ENCODE peak calls at places on chromosomes 6 and 20, in six cellular contexts. One of them, this sample, is unnamed.

GRCh38 chr6:125004198-125004597 is 42.0 kb downstream of the RNF217 start:
- DNase-seq in hypothalamus: no peak
- DNase-seq in left lobe of liver: no peak
- DNase-seq in NCI-H774: no peak
- DNase-seq in WTC11: no peak
- DNase-seq in fibroblast of pulmonary artery: no peak
- DNase-seq in this sample: peak

GRCh38 chr20:4559906-4560305 is 161.8 kb upstream of the PRND start:
- DNase-seq in NCI-H774: no peak
- DNase-seq in left lobe of liver: no peak
- DNase-seq in WTC11: no peak
- DNase-seq in hypothalamus: no peak
- DNase-seq in fibroblast of pulmonary artery: no peak
- DNase-seq in this sample: no peak

GRCh38 chr20:19851863-19852262 is 93.8 kb downstream of the RIN2 start:
- DNase-seq in fibroblast of pulmonary artery: no peak
- DNase-seq in NCI-H774: no peak
- DNase-seq in WTC11: no peak
- DNase-seq in left lobe of liver: no peak
- DNase-seq in hypothalamus: no peak
- DNase-seq in this sample: no peak

GRCh38 chr20:53738945-53739798 is 145.5 kb upstream of the ZNF217 start:
- DNase-seq in hypothalamus: no peak
- DNase-seq in left lobe of liver: no peak
- DNase-seq in WTC11: no peak
- DNase-seq in fibroblast of pulmonary artery: peak
- DNase-seq in NCI-H774: no peak
- DNase-seq in this sample: no peak

GRCh38 chr20:33415948-33416347 is 14.6 kb upstream of the CDK5RAP1 start:
- DNase-seq in fibroblast of pulmonary artery: peak
- DNase-seq in WTC11: peak
- DNase-seq in hypothalamus: peak
- DNase-seq in left lobe of liver: no peak
- DNase-seq in NCI-H774: no peak
- DNase-seq in this sample: no peak

GRCh38 chr6:56864171-56864616 is 90.7 kb upstream of the BEND6 start:
- DNase-seq in NCI-H774: no peak
- DNase-seq in hypothalamus: no peak
- DNase-seq in fibroblast of pulmonary artery: no peak
- DNase-seq in WTC11: no peak
- DNase-seq in left lobe of liver: no peak
- DNase-seq in this sample: no peak

GRCh38 chr6:25659633-25660368 is 7.8 kb downstream of the SCGN start:
- DNase-seq in NCI-H774: no peak
- DNase-seq in fibroblast of pulmonary artery: no peak
- DNase-seq in hypothalamus: no peak
- DNase-seq in left lobe of liver: no peak
- DNase-seq in WTC11: no peak
- DNase-seq in this sample: peak

GRCh38 chr20:48630342-48631075 is 197.3 kb downstream of the PREX1 start:
- DNase-seq in left lobe of liver: no peak
- DNase-seq in fibroblast of pulmonary artery: no peak
- DNase-seq in WTC11: peak
- DNase-seq in NCI-H774: no peak
- DNase-seq in hypothalamus: no peak
- DNase-seq in this sample: no peak

GRCh38 chr6:87199787-87200186 is 44.4 kb downstream of the ZNF292 start:
- DNase-seq in WTC11: no peak
- DNase-seq in hypothalamus: no peak
- DNase-seq in NCI-H774: no peak
- DNase-seq in left lobe of liver: no peak
- DNase-seq in fibroblast of pulmonary artery: no peak
- DNase-seq in this sample: no peak

GRCh38 chr6:13327691-13328075 is 654 bp downstream of the TBC1D7 start:
- DNase-seq in NCI-H774: no peak
- DNase-seq in hypothalamus: no peak
- DNase-seq in WTC11: no peak
- DNase-seq in fibroblast of pulmonary artery: no peak
- DNase-seq in left lobe of liver: no peak
- DNase-seq in this sample: no peak

GRCh38 chr6:16130437-16130891 is 1.6 kb downstream of the MYLIP start:
- DNase-seq in left lobe of liver: no peak
- DNase-seq in fibroblast of pulmonary artery: no peak
- DNase-seq in hypothalamus: no peak
- DNase-seq in NCI-H774: no peak
- DNase-seq in WTC11: no peak
- DNase-seq in this sample: no peak

GRCh38 chr6:33427585-33428218 is 7.8 kb downstream of the SYNGAP1 start:
- DNase-seq in hypothalamus: peak
- DNase-seq in left lobe of liver: no peak
- DNase-seq in NCI-H774: peak
- DNase-seq in WTC11: peak
- DNase-seq in fibroblast of pulmonary artery: no peak
- DNase-seq in this sample: peak

GRCh38 chr6:167766986-167767714 is 59.6 kb upstream of the AFDN start:
- DNase-seq in WTC11: no peak
- DNase-seq in hypothalamus: no peak
- DNase-seq in fibroblast of pulmonary artery: no peak
- DNase-seq in left lobe of liver: no peak
- DNase-seq in NCI-H774: peak
- DNase-seq in this sample: peak

GRCh38 chr20:17357238-17357637 is 130.4 kb downstream of the PCSK2 start:
- DNase-seq in fibroblast of pulmonary artery: no peak
- DNase-seq in left lobe of liver: no peak
- DNase-seq in hypothalamus: no peak
- DNase-seq in NCI-H774: peak
- DNase-seq in WTC11: no peak
- DNase-seq in this sample: peak

GRCh38 chr6:33958208-33958862 is 154.5 kb upstream of the MLN start:
- DNase-seq in fibroblast of pulmonary artery: no peak
- DNase-seq in left lobe of liver: no peak
- DNase-seq in WTC11: peak
- DNase-seq in hypothalamus: no peak
- DNase-seq in NCI-H774: no peak
- DNase-seq in this sample: no peak

GRCh38 chr20:59728722-59729430 is 124.5 kb downstream of the PHACTR3 start:
- DNase-seq in hypothalamus: no peak
- DNase-seq in left lobe of liver: no peak
- DNase-seq in WTC11: no peak
- DNase-seq in fibroblast of pulmonary artery: no peak
- DNase-seq in NCI-H774: no peak
- DNase-seq in this sample: no peak

GRCh38 chr20:32527052-32527446 is 58.1 kb downstream of the NOL4L start:
- DNase-seq in left lobe of liver: no peak
- DNase-seq in fibroblast of pulmonary artery: no peak
- DNase-seq in WTC11: no peak
- DNase-seq in hypothalamus: no peak
- DNase-seq in NCI-H774: no peak
- DNase-seq in this sample: no peak

GRCh38 chr6:32885698-32886286 is 31.8 kb downstream of the PSMB9 start:
- DNase-seq in WTC11: no peak
- DNase-seq in fibroblast of pulmonary artery: peak
- DNase-seq in hypothalamus: no peak
- DNase-seq in NCI-H774: peak
- DNase-seq in left lobe of liver: no peak
- DNase-seq in this sample: peak

GRCh38 chr6:6405031-6405430 is 84.6 kb upstream of the F13A1 start:
- DNase-seq in left lobe of liver: peak
- DNase-seq in hypothalamus: no peak
- DNase-seq in WTC11: no peak
- DNase-seq in NCI-H774: no peak
- DNase-seq in fibroblast of pulmonary artery: no peak
- DNase-seq in this sample: no peak

GRCh38 chr6:2594868-2595267 is 155.9 kb downstream of the MYLK4 start:
- DNase-seq in hypothalamus: no peak
- DNase-seq in NCI-H774: no peak
- DNase-seq in WTC11: no peak
- DNase-seq in left lobe of liver: no peak
- DNase-seq in fibroblast of pulmonary artery: no peak
- DNase-seq in this sample: no peak

GRCh38 chr20:51525241-51526104 is 17.0 kb downstream of the NFATC2 start:
- DNase-seq in left lobe of liver: no peak
- DNase-seq in WTC11: no peak
- DNase-seq in NCI-H774: no peak
- DNase-seq in hypothalamus: peak
- DNase-seq in fibroblast of pulmonary artery: no peak
- DNase-seq in this sample: no peak

GRCh38 chr6:149335924-149336323 is 18.4 kb downstream of the TAB2 start:
- DNase-seq in WTC11: no peak
- DNase-seq in left lobe of liver: no peak
- DNase-seq in hypothalamus: no peak
- DNase-seq in NCI-H774: no peak
- DNase-seq in fibroblast of pulmonary artery: peak
- DNase-seq in this sample: no peak

GRCh38 chr20:653590-654426 is 808 bp upstream of the SRXN1 start:
- DNase-seq in fibroblast of pulmonary artery: no peak
- DNase-seq in left lobe of liver: no peak
- DNase-seq in WTC11: no peak
- DNase-seq in hypothalamus: no peak
- DNase-seq in NCI-H774: no peak
- DNase-seq in this sample: no peak

GRCh38 chr6:33161354-33162320 is 30.6 kb downstream of the COL11A2 start:
- DNase-seq in left lobe of liver: peak
- DNase-seq in NCI-H774: peak
- DNase-seq in fibroblast of pulmonary artery: peak
- DNase-seq in hypothalamus: peak
- DNase-seq in WTC11: peak
- DNase-seq in this sample: peak

GRCh38 chr6:157099912-157100593 is 223.3 kb downstream of the TMEM242 start:
- DNase-seq in NCI-H774: no peak
- DNase-seq in fibroblast of pulmonary artery: peak
- DNase-seq in left lobe of liver: no peak
- DNase-seq in WTC11: no peak
- DNase-seq in hypothalamus: no peak
- DNase-seq in this sample: no peak

GRCh38 chr6:366972-367794 is 24.4 kb upstream of the IRF4 start:
- DNase-seq in left lobe of liver: no peak
- DNase-seq in fibroblast of pulmonary artery: no peak
- DNase-seq in hypothalamus: no peak
- DNase-seq in WTC11: no peak
- DNase-seq in NCI-H774: no peak
- DNase-seq in this sample: no peak

GRCh38 chr6:150813993-150814359 is 51.5 kb upstream of the MTHFD1L start:
- DNase-seq in hypothalamus: no peak
- DNase-seq in fibroblast of pulmonary artery: peak
- DNase-seq in WTC11: no peak
- DNase-seq in NCI-H774: no peak
- DNase-seq in left lobe of liver: no peak
- DNase-seq in this sample: no peak

GRCh38 chr6:117555262-117555849 is 47.0 kb downstream of the GOPC start:
- DNase-seq in hypothalamus: no peak
- DNase-seq in NCI-H774: no peak
- DNase-seq in WTC11: no peak
- DNase-seq in left lobe of liver: no peak
- DNase-seq in fibroblast of pulmonary artery: no peak
- DNase-seq in this sample: no peak

GRCh38 chr20:19176483-19176882 is 36.0 kb upstream of the SLC24A3 start:
- DNase-seq in fibroblast of pulmonary artery: no peak
- DNase-seq in hypothalamus: no peak
- DNase-seq in NCI-H774: no peak
- DNase-seq in left lobe of liver: no peak
- DNase-seq in WTC11: peak
- DNase-seq in this sample: no peak

GRCh38 chr6:163605388-163606097 is 191.0 kb downstream of the QKI start:
- DNase-seq in left lobe of liver: no peak
- DNase-seq in WTC11: no peak
- DNase-seq in NCI-H774: no peak
- DNase-seq in hypothalamus: no peak
- DNase-seq in fibroblast of pulmonary artery: no peak
- DNase-seq in this sample: no peak

GRCh38 chr6:139545474-139546116 is 171.1 kb upstream of the CITED2 start:
- DNase-seq in WTC11: no peak
- DNase-seq in left lobe of liver: no peak
- DNase-seq in hypothalamus: no peak
- DNase-seq in NCI-H774: no peak
- DNase-seq in fibroblast of pulmonary artery: no peak
- DNase-seq in this sample: no peak

GRCh38 chr6:348860-349396 is 42.6 kb upstream of the IRF4 start:
- DNase-seq in fibroblast of pulmonary artery: no peak
- DNase-seq in WTC11: no peak
- DNase-seq in NCI-H774: no peak
- DNase-seq in left lobe of liver: no peak
- DNase-seq in hypothalamus: no peak
- DNase-seq in this sample: no peak

GRCh38 chr20:48142258-48142657 is 357.0 kb upstream of the SULF2 start:
- DNase-seq in fibroblast of pulmonary artery: no peak
- DNase-seq in NCI-H774: no peak
- DNase-seq in left lobe of liver: no peak
- DNase-seq in hypothalamus: no peak
- DNase-seq in WTC11: no peak
- DNase-seq in this sample: no peak

GRCh38 chr20:50398471-50399002 is 111.6 kb upstream of the PTPN1 start:
- DNase-seq in WTC11: no peak
- DNase-seq in NCI-H774: no peak
- DNase-seq in fibroblast of pulmonary artery: no peak
- DNase-seq in left lobe of liver: no peak
- DNase-seq in hypothalamus: no peak
- DNase-seq in this sample: no peak